ENCODE peak calls at places on chromosome 9, in ten cellular contexts. F is GM10248, O is heart left ventricle, T is gastrocnemius medialis, E is esophagus squamous epithelium, H is right atrium auricular region, B is GM23338, V is fibroblast of the aortic adventitia, P is transverse colon, Y is endodermal cell. Z is an unnamed sample.

GRCh38 chr9:123049589-123050222 is 16.2 kb downstream of the GPR21 start:
- DNase-seq in F (no peak), O (no peak), T (no peak), E (no peak), H (no peak), B (no peak), V (peak), P (peak), Y (no peak), Z (peak)

GRCh38 chr9:6567140-6567591 is 78.4 kb downstream of the GLDC start:
- DNase-seq in F (no peak), O (no peak), T (no peak), E (no peak), H (no peak), B (no peak), V (peak), P (no peak), Y (no peak), Z (no peak)

GRCh38 chr9:137809038-137809630 is 68.4 kb upstream of the CACNA1B start:
- DNase-seq in F (peak), O (no peak), T (no peak), E (no peak), H (no peak), B (no peak), V (no peak), P (no peak), Y (no peak), Z (no peak)

GRCh38 chr9:22682536-22683392 is 236.1 kb downstream of the DMRTA1 start:
- DNase-seq in F (no peak), O (no peak), T (peak), E (no peak), H (no peak), B (no peak), V (peak), P (no peak), Y (no peak), Z (no peak)

GRCh38 chr9:134136117-134136996 is 475 bp downstream of the WDR5 start:
- DNase-seq in F (peak), O (no peak), T (no peak), E (no peak), H (no peak), B (peak), V (peak), P (peak), Y (peak), Z (no peak)

GRCh38 chr9:80796662-80797426 is 892.5 kb downstream of the TLE1 start:
- DNase-seq in F (no peak), O (peak), T (no peak), E (no peak), H (no peak), B (no peak), V (no peak), P (no peak), Y (no peak), Z (peak)

GRCh38 chr9:10265102-10265708 is 347.6 kb downstream of the PTPRD start:
- DNase-seq in F (no peak), O (no peak), T (no peak), E (no peak), H (no peak), B (no peak), V (peak), P (no peak), Y (no peak), Z (no peak)

GRCh38 chr9:80635065-80635464 is 1054.3 kb downstream of the TLE1 start:
- DNase-seq in F (no peak), O (no peak), T (no peak), E (no peak), H (no peak), B (no peak), V (no peak), P (no peak), Y (no peak), Z (no peak)

GRCh38 chr9:2622361-2623045 is 916 bp downstream of the VLDLR start:
- DNase-seq in F (peak), O (peak), T (peak), E (no peak), H (no peak), B (peak), V (peak), P (peak), Y (peak), Z (no peak)

GRCh38 chr9:122042056-122042455 is 51.1 kb downstream of the TTLL11 start:
- DNase-seq in F (no peak), O (no peak), T (peak), E (no peak), H (no peak), B (no peak), V (no peak), P (no peak), Y (no peak), Z (no peak)

GRCh38 chr9:87266697-87267096 is 231.0 kb upstream of the DAPK1 start:
- DNase-seq in F (no peak), O (no peak), T (no peak), E (no peak), H (no peak), B (no peak), V (no peak), P (no peak), Y (no peak), Z (no peak)

GRCh38 chr9:87259543-87259942 is 238.1 kb upstream of the DAPK1 start:
- DNase-seq in F (peak), O (no peak), T (peak), E (no peak), H (no peak), B (no peak), V (peak), P (no peak), Y (no peak), Z (no peak)

GRCh38 chr9:87260171-87260570 is 237.5 kb upstream of the DAPK1 start:
- DNase-seq in F (no peak), O (no peak), T (peak), E (no peak), H (no peak), B (no peak), V (no peak), P (no peak), Y (no peak), Z (no peak)

GRCh38 chr9:87267251-87267679 is 230.4 kb upstream of the DAPK1 start:
- DNase-seq in F (no peak), O (no peak), T (peak), E (no peak), H (peak), B (no peak), V (no peak), P (no peak), Y (no peak), Z (no peak)

GRCh38 chr9:87263291-87263690 is 234.4 kb upstream of the DAPK1 start:
- DNase-seq in F (no peak), O (no peak), T (no peak), E (no peak), H (no peak), B (peak), V (no peak), P (no peak), Y (peak), Z (no peak)
- TF ChIP-seq CTCF in F (no peak), O (no peak), T (no peak), E (no peak), H (no peak), B (peak), V (no peak), P (no peak), Y (peak), Z (no peak)

DNA sequence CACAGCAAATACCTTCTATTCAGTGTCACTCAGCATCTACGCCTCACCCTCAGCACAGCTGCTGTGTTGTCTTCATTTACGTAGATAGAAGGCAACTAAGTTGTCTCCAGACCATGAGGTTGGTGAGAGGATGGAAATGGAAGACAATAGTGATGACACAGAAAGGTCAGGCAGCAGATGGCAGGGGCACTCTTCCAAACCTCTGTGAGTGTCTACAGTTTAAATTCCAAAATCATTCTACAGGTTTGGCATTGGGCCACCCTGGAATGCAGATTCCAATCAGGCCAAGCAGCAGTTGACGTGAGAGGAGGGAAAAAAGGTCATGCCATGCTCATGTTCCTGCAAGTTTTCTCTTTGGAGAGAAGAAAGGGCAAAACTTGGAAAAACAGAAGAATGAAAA is 68.7 kb upstream of the ADAMTSL1 start:
- DNase-seq in F (no peak), O (no peak), T (no peak), E (no peak), H (no peak), B (no peak), V (no peak), P (no peak), Y (no peak), Z (no peak)
- TF ChIP-seq CTCF in F (no peak), O (no peak), T (no peak), E (no peak), H (no peak), B (no peak), V (no peak), P (no peak), Y (no peak), Z (no peak)

GRCh38 chr9:92728831-92729734 is 35.5 kb downstream of the BICD2 start:
- DNase-seq in F (peak), O (peak), T (no peak), E (no peak), H (peak), B (peak), V (no peak), P (peak), Y (peak), Z (no peak)
- TF ChIP-seq CTCF in F (peak), O (peak), T (no peak), E (peak), H (no peak), B (peak), V (peak), P (no peak), Y (peak), Z (peak)

DNA sequence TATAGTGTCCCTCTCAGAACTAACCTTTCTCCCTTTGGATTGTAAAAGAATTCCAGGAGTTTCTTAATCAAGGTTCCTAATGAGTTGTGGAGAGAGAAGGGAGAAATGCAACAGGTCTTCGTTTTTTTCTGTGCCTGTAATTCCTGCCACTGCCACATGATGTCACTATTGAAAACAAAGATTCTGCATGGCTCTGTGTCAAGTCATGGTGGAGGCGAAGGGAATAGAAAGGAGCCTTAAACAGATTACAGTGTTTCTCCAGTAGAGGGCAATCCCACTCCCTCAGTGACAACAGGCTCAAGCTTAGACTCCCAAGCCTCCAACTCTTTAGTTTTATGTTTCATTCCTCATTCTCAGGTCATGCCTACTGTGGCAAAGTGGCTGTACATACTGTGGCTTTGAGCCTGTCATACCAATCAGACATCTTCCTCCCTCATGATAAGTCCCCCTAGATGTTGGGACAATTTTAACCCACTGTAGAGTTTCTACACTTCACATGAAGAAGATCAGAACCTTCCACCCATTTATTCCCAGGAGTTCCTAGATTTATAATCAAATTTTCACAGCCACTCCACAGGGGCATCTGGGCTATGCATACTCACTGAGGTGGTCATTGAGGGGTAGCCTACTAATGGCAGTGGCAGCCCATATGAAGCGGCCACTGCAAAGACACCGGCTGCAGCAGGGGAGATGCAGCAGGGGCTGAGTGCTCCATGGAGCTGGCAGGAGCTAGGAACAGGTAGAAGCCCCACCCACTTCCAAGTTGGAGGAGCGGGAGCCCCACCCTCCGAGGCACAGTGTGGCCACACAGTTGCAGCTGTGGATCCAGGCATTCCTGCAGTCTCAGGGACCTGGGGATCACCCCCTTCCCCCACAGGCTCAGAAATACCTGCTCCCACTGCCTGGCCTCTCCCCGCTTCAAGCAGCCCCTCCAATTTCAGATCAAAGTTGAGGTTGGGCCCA is 97.4 kb upstream of the TRIM32 start:
- DNase-seq in F (peak), O (no peak), T (no peak), E (no peak), H (no peak), B (peak), V (peak), P (no peak), Y (peak), Z (no peak)
- TF ChIP-seq CTCF in F (peak), O (no peak), T (peak), E (peak), H (no peak), B (peak), V (peak), P (peak), Y (peak), Z (no peak)

GRCh38 chr9:23686896-23687295 is 139.1 kb downstream of the ELAVL2 start:
- DNase-seq in F (no peak), O (no peak), T (no peak), E (no peak), H (no peak), B (no peak), V (no peak), P (no peak), Y (no peak), Z (no peak)
- TF ChIP-seq CTCF in F (no peak), O (no peak), T (no peak), E (no peak), H (no peak), B (no peak), V (no peak), P (no peak), Y (no peak), Z (no peak)

DNA sequence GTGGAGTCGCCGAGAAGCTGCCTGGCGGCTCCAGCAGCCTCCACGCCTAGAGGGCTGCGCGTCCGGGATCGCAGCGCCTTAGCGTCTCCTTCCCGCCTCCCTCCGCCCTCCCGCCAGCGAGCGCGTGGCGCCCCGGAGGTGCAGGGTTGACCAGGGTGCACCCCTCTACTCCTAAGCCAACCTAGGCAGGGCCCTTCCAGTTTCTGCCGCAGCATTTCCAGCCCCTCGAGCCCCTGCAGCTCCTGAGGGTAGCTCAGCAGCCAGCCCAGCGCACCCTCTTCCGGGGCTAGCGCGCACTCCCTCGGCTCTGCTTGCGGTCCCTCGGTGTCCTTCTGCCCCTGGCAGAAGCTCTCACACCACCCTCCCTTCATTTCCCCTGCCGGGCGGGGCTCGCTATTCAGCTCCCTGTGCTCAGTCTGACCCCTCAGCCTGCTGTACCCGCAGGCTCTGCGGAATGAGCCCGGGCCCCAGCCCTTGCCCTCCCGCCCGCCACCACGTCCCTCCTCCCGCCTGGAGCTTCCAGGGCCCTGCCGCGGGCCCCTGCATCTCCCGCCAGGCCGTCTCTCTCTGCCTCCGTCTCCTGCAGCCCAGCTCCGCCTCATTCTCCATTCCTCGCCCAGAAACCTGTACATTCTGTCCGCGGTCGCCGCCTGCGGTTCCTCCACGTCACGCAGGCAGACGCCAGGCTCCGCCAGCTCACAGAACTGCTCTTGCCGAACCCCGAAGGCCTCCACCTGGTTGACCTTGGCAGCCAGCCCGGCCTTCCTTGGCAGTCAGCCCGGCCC is 61.8 kb downstream of the SPATA31C2 start:
- DNase-seq in F (no peak), O (peak), T (no peak), E (no peak), H (peak), B (peak), V (peak), P (peak), Y (peak), Z (peak)
- TF ChIP-seq CTCF in F (no peak), O (no peak), T (no peak), E (no peak), H (no peak), B (no peak), V (peak), P (no peak), Y (peak), Z (no peak)

DNA sequence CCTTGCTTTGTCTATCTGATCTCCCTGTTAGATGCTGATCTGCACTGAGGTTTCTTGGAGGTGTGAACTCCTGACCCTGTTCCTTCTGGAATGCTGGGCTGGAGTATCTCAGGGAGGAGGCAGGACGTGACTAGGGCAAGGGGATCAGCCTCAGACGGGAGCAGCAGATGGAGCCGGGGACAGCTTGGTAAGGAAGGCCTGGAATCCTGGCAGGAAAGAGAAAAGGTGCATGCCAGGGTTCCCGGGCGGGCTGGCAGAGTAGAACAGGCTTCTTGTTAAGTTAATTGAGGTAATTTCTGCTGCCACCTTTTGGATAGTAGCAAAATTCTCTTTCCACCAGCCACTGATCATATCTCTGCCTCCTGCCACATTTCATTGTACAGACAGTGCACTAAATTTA is 180.9 kb downstream of the ZNF462 start:
- DNase-seq in F (no peak), O (no peak), T (no peak), E (no peak), H (no peak), B (no peak), V (peak), P (no peak), Y (peak), Z (no peak)
- TF ChIP-seq CTCF in F (no peak), O (peak), T (no peak), E (no peak), H (no peak), B (no peak), V (no peak), P (no peak), Y (no peak), Z (no peak)

GRCh38 chr9:95080961-95081658 is 236.4 kb downstream of the FANCC start:
- DNase-seq in F (no peak), O (no peak), T (peak), E (no peak), H (no peak), B (no peak), V (no peak), P (no peak), Y (no peak), Z (no peak)
- TF ChIP-seq CTCF in F (no peak), O (no peak), T (no peak), E (no peak), H (no peak), B (no peak), V (no peak), P (no peak), Y (no peak), Z (no peak)

DNA sequence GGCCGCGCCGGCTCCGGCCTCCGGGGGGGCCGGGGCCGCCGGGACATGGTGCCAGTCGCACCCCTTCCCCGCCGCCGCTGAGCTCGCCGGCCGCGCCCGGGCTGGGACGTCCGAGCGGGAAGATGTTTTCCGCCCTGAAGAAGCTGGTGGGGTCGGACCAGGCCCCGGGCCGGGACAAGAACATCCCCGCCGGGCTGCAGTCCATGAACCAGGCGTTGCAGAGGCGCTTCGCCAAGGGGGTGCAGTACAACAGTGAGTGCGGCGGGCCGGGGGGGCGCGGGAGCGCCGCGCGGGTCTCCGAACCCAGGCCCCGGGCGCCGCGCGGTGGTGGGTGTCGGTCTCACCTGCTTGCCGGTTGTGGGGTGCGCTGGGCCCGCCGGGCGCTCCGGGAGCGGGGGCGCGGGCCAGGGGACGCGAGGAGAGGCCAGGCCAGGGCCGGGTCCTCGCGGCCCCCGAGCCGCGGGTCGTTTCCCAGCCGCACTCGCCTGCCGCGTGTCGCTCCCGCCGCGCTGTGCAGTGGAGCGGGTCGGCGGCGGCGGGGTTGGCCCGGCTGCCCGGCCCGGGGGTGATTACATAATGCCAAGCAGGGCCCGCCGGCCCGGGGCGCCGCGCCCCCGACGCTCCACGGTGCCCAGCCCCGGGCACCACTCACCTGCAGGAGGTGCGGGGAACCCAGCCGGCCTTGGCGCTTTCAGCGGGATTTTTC is 480 bp downstream of the RABL6 start:
- DNase-seq in F (no peak), O (no peak), T (peak), E (no peak), H (no peak), B (no peak), V (no peak), P (peak), Y (no peak), Z (no peak)
- TF ChIP-seq CTCF in F (peak), O (no peak), T (no peak), E (no peak), H (no peak), B (no peak), V (no peak), P (no peak), Y (peak), Z (no peak)

Z was measured in prostate gland.